ENCODE peak calls at places on chromosomes 11 and 22, in six cellular contexts. I is fibroblast of mammary gland, V is cardiac fibroblast, J is heart right ventricle, S is lower leg skin, F is left ventricle myocardium inferior. T is an unnamed sample.

GRCh38 chr11:104199041-104199440 is 35.1 kb upstream of the PDGFD start:
- DNase-seq in I (no peak), V (no peak), J (no peak), S (no peak), F (no peak), T (no peak)

GRCh38 chr11:67119577-67120391 is 721 bp downstream of the KDM2A start:
- DNase-seq in I (no peak), V (peak), J (peak), S (peak), F (no peak), T (no peak)

GRCh38 chr11:105177658-105178057 is 38.1 kb upstream of the CARD18 start:
- DNase-seq in I (peak), V (peak), J (no peak), S (no peak), F (no peak), T (peak)

GRCh38 chr22:37604875-37605274 is 3.8 kb upstream of the GGA1 start:
- DNase-seq in I (no peak), V (no peak), J (no peak), S (no peak), F (no peak), T (no peak)

GRCh38 chr22:25419247-25420113 is 145.0 kb upstream of the GRK3 start:
- DNase-seq in I (no peak), V (peak), J (peak), S (peak), F (no peak), T (peak)

GRCh38 chr22:28025866-28026575 is 107.0 kb upstream of the PITPNB start:
- DNase-seq in I (no peak), V (no peak), J (no peak), S (no peak), F (peak), T (no peak)

GRCh38 chr22:36012332-36012731 is 16.3 kb downstream of the RBFOX2 start:
- DNase-seq in I (no peak), V (no peak), J (no peak), S (no peak), F (no peak), T (no peak)

GRCh38 chr22:46051646-46052045 is 74.7 kb upstream of the WNT7B start:
- DNase-seq in I (no peak), V (no peak), J (no peak), S (no peak), F (peak), T (no peak)

GRCh38 chr11:125799808-125800207 is 11.9 kb downstream of the PATE3 start:
- DNase-seq in I (no peak), V (no peak), J (no peak), S (no peak), F (no peak), T (no peak)

GRCh38 chr22:38133331-38133730 is 22.8 kb upstream of the BAIAP2L2 start:
- DNase-seq in I (no peak), V (no peak), J (no peak), S (no peak), F (no peak), T (no peak)

GRCh38 chr11:117438371-117439000 is 110.8 kb downstream of the CEP164 start:
- DNase-seq in I (peak), V (peak), J (no peak), S (no peak), F (no peak), T (no peak)

GRCh38 chr22:19762315-19763140 is 1.9 kb downstream of the TBX1 start:
- DNase-seq in I (no peak), V (no peak), J (no peak), S (no peak), F (no peak), T (no peak)
- H3K4me3 ChIP-seq in I (peak), V (no peak), J (no peak), S (no peak), F (no peak), T (peak)

DNA sequence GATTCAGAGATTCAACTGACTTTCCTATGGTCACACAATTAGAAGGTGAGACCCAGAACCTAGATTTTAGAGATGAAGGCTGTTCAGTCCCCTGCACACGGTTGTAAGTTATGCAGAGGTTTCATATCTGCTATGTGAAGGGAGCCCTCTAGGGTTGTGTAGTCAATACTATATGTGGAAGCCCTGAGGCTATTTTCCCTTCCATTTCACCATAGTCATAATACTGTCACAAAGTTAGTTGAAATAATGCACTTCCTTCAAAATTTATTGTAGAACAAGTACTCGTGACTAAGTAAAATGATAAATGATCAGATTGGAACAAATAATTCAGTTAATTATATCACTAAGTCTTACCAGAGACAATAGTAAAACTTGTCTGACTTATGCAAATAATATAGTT is 48.8 kb downstream of the ENDOD1 start:
- DNase-seq in I (peak), V (no peak), J (no peak), S (no peak), F (no peak), T (peak)
- TF ChIP-seq CTCF in I (peak), V (peak), J (peak), S (no peak), F (peak), T (peak)

GRCh38 chr22:21865041-21865440 is 2.4 kb downstream of the MAPK1 start:
- DNase-seq in I (peak), V (peak), J (peak), S (peak), F (no peak), T (peak)
- H3K4me3 ChIP-seq in I (no peak), V (no peak), J (no peak), S (no peak), F (peak), T (peak)

GRCh38 chr11:62122076-62122475 is 1.7 kb upstream of the INCENP start:
- DNase-seq in I (no peak), V (peak), J (no peak), S (no peak), F (no peak), T (no peak)
- TF ChIP-seq CTCF in I (no peak), V (peak), J (no peak), S (no peak), F (no peak), T (no peak)

DNA sequence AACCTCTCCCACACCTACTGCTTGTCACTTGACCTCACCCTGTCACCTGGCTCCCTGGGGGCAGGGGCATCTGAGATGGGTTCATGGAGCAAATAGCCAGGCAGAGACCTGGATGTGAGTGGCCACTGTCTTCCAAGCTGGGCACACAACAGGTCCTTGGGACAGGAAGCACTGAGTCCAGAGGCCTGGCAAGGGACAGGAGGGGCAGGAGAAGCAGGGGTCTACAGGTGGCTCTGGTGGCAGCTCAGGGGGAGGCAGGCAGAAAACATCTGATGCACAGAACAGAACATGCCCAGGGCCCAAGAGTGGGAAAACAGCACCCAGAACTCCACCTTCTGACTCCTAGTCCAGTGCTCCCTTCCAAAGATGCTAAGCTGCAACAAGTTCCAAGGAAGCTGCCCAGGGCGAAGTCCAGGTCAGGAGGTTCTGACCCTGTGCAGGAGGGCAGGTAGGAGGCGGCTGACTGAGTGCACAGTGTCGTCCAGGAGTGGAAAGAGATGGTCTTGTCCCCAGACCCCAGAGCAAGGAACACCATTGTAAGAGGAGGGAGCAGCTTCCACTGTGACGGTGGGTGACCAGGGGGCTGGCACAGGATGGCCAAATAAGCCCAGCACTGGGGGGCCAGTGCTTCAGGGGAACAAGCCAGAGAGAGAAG is 3.5 kb downstream of the TNFRSF13C start:
- DNase-seq in I (no peak), V (no peak), J (no peak), S (no peak), F (no peak), T (no peak)
- H3K4me3 ChIP-seq in I (no peak), V (no peak), J (no peak), S (no peak), F (no peak), T (no peak)

GRCh38 chr11:635945-636510 is 1.0 kb upstream of the DRD4 start:
- DNase-seq in I (no peak), V (no peak), J (no peak), S (no peak), F (no peak), T (no peak)
- TF ChIP-seq CTCF in I (no peak), V (no peak), J (no peak), S (no peak), F (no peak), T (no peak)

GRCh38 chr11:79705648-79706047 is 264.8 kb upstream of the TENM4 start:
- DNase-seq in I (no peak), V (no peak), J (no peak), S (no peak), F (no peak), T (no peak)

GRCh38 chr11:79697905-79698304 is 257.1 kb upstream of the TENM4 start:
- DNase-seq in I (no peak), V (no peak), J (no peak), S (no peak), F (no peak), T (no peak)

DNA sequence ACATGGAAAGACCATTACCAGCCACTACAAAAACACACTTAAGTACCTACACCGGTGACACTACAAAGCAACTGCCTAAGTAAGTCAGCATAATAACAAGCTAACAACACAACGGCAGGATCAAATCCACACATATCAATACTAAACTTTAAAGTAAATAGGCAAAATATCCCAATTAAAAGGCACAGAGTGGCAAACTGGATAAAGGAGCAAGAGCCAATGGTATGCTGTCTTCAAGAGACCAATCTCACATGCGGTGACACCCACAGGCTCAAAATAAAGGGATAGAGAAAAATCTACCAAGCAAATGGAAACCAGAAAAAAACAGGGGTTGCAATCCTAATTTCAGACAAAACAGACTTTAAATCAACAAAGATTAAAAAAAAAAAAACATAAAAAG is 261.5 kb upstream of the TENM4 start:
- DNase-seq in I (no peak), V (no peak), J (no peak), S (no peak), F (no peak), T (no peak)
- H3K4me3 ChIP-seq in I (no peak), V (no peak), J (no peak), S (no peak), F (no peak), T (no peak)

DNA sequence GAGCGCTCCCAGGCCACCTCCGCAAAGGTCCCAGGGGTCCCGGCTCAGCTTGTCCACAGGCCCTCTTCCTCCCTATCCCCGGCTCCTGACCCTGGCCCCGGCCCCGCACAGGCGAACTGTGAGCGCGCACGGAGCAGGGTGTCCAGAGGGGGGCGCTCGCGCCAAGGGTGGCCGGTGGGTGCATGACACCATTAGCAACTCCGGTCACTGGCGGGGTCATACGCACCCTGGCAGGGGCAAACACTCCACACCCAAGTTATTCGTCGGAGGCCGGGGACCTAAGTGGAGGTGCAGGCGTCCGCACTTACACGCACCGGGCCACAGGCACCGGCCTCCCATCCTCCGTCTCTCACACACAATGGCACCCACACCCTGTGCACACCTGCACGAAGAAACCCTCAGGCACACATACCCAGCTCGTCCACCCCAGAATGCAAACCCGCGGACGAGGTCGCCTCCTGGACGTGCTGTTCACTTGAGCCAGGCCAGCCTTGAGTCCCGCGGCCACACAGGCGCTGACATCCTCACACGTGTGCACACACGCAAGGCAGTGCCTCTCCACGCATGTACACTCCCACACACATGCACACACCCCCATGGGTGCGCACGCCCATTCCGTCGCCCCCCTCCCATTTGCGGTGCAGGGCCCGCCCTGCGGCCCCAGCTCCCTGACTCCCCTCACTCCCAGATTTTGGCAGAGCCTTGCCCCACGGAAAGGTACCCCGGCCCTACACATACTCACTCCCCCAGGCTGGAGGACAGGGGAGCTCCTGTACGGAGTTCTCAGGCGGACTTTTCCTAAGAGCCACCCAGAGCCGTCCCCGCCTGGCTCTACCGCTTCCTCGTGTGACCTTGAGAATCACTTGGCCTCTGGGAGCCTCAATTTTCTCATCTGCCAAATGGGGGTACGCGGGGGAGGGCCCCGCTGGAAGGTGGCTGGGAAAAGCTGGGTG is at the start of gene RASGRP2:
- DNase-seq in I (peak), V (peak), J (peak), S (peak), F (peak), T (no peak)
- TF ChIP-seq CTCF in I (peak), V (peak), J (peak), S (no peak), F (peak), T (peak)

GRCh38 chr11:59560290-59560701 is 49.0 kb downstream of the OR4D9 start:
- DNase-seq in I (peak), V (peak), J (peak), S (peak), F (no peak), T (peak)

GRCh38 chr11:59560702-59561469 is 49.5 kb downstream of the OR4D9 start:
- DNase-seq in I (peak), V (peak), J (peak), S (peak), F (peak), T (peak)

GRCh38 chr11:59562292-59562691 is 51.0 kb downstream of the OR4D9 start:
- DNase-seq in I (no peak), V (no peak), J (no peak), S (no peak), F (no peak), T (no peak)

GRCh38 chr11:59557940-59558643 is 46.8 kb downstream of the OR4D9 start:
- DNase-seq in I (no peak), V (no peak), J (no peak), S (no peak), F (no peak), T (no peak)

DNA sequence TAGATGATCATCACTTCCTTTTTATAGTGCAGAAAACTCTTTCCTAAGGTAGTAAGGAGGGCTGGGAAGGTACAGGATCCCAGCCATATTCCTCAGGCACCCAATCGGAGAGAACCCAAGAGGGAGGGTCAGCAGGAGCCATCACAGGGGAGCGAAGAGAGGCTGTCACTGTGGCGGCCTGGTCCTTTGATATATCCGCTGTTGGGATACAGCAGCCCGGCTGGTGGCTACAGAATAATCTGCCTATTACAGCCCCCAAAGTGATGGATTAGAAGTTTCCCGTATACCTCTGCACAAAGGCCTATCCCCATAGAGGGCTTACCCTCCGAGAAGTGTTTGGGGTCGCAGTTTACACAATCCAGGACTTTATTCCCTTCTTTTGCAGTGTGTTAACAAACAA is 48.5 kb downstream of the OR4D9 start:
- DNase-seq in I (no peak), V (no peak), J (no peak), S (no peak), F (no peak), T (no peak)
- H3K4me3 ChIP-seq in I (no peak), V (no peak), J (no peak), S (no peak), F (peak), T (peak)

T was measured in fibroblast of the aortic adventitia.